ENCODE peak calls at places on chromosome 17, in six cellular contexts. H is effector CD4-positive, alpha-beta T cell; D is glomerular endothelial cell; B is putamen; P is K562; S is posterior vena cava. L is an unnamed sample.

GRCh38 chr17:55582910-55583309 is 71.7 kb upstream of the SMIM36 start:
- DNase-seq in P (no peak), S (no peak), B (no peak), H (no peak), D (no peak), L (no peak)

GRCh38 chr17:66580601-66581385 is 254.1 kb upstream of the CACNG5 start:
- DNase-seq in P (no peak), S (no peak), H (no peak), D (peak; percentile 34), B (no peak), L (no peak)

GRCh38 chr17:20944014-20944905 is 98.6 kb downstream of the USP22 start:
- DNase-seq in B (no peak), H (no peak), D (no peak), S (no peak), P (no peak), L (no peak)

GRCh38 chr17:41602524-41602923 is 10.0 kb downstream of the KRT16 start:
- DNase-seq in S (no peak), B (no peak), D (no peak), P (no peak), H (no peak), L (no peak)

GRCh38 chr17:37744961-37745800 is at the start of gene HNF1B:
- DNase-seq in S (peak; percentile 68), H (no peak), B (no peak), D (no peak), P (no peak), L (no peak)

GRCh38 chr17:74566132-74566753 is 1.1 kb downstream of the CD300H start:
- DNase-seq in H (no peak), B (no peak), S (no peak), D (no peak), P (peak; percentile 54), L (peak; percentile 60)

GRCh38 chr17:77535435-77535834 is 394.7 kb downstream of the SEC14L1 start:
- DNase-seq in P (no peak), D (no peak), H (no peak), S (peak; percentile 79), B (no peak), L (no peak)

GRCh38 chr17:74825952-74826713 is 33.6 kb downstream of the GRIN2C start:
- DNase-seq in D (peak; percentile 18), B (no peak), S (no peak), P (no peak), H (no peak), L (no peak)

GRCh38 chr17:8832711-8833352 is 33.7 kb upstream of the MFSD6L start:
- DNase-seq in D (no peak), H (peak; percentile 5), S (no peak), P (peak; percentile 75), B (no peak), L (peak; percentile 13)

GRCh38 chr17:66474810-66475497 is 172.5 kb downstream of the PRKCA start:
- DNase-seq in B (no peak), S (no peak), P (no peak), H (no peak), D (no peak), L (no peak)

GRCh38 chr17:16440814-16441629 is 25.7 kb downstream of the TRPV2 start:
- DNase-seq in B (no peak), H (no peak), S (no peak), D (no peak), P (no peak), L (no peak)

GRCh38 chr17:2214887-2215615 is 88.5 kb downstream of the SMG6 start:
- DNase-seq in H (no peak), B (no peak), D (no peak), S (no peak), P (no peak), L (no peak)

GRCh38 chr17:55690105-55690508 is 32.6 kb downstream of the TMEM100 start:
- DNase-seq in D (no peak), P (no peak), H (no peak), B (no peak), S (no peak), L (no peak)

GRCh38 chr17:48074322-48075054 is 26.3 kb downstream of the NFE2L1 start:
- DNase-seq in S (peak; percentile 89), B (peak; percentile 78), H (peak; percentile 76), P (peak; percentile 63), D (no peak), L (peak; percentile 75)

GRCh38 chr17:70084476-70084875 is 9.5 kb downstream of the KCNJ16 start:
- DNase-seq in H (no peak), S (no peak), D (no peak), P (no peak), B (no peak), L (no peak)